ENCODE peak calls at places on chromosome 12, in five cellular contexts. H, C, R, Y and M are unnamed samples.

GRCh38 chr12:4353785-4354208 is 25.7 kb downstream of the FGF23 start:
- DNase-seq in R (no peak), Y (peak; percentile 29), C (peak; percentile 11), H (no peak), M (no peak)

GRCh38 chr12:49697808-49698207 is 9.4 kb downstream of the FMNL3 start:
- DNase-seq in Y (no peak), H (no peak), R (no peak), C (no peak), M (no peak)

GRCh38 chr12:75881910-75882309 is 149.7 kb downstream of the PHLDA1 start:
- DNase-seq in C (no peak), R (no peak), H (no peak), Y (peak; percentile 41), M (no peak)

GRCh38 chr12:90216815-90217214 is 508.2 kb upstream of the ATP2B1 start:
- DNase-seq in Y (peak; percentile 32), R (no peak), C (peak; percentile 55), H (no peak), M (no peak)

GRCh38 chr12:11981174-11981733 is 89.5 kb upstream of the BCL2L14 start:
- DNase-seq in R (no peak), Y (no peak), C (peak; percentile 24), H (no peak), M (no peak)

GRCh38 chr12:94592080-94592479 is 58.3 kb downstream of the TMCC3 start:
- DNase-seq in C (no peak), H (no peak), Y (no peak), R (no peak), M (no peak)

GRCh38 chr12:53461591-53461990 is 9.7 kb downstream of the PCBP2 start:
- DNase-seq in H (no peak), Y (no peak), R (no peak), C (no peak), M (no peak)

GRCh38 chr12:126858586-126858985 is 1408.4 kb upstream of the TMEM132C start:
- DNase-seq in H (no peak), R (no peak), C (no peak), Y (no peak), M (no peak)

GRCh38 chr12:13087766-13088165 is 15.7 kb downstream of the GSG1 start:
- DNase-seq in R (no peak), C (no peak), H (no peak), Y (no peak), M (no peak)

GRCh38 chr12:6868211-6869048 is 1.1 kb downstream of the TPI1 start:
- DNase-seq in R (no peak), Y (peak; percentile 38), C (peak; percentile 31), H (no peak), M (no peak)

GRCh38 chr12:75979181-75979580 is 52.4 kb downstream of the PHLDA1 start:
- DNase-seq in Y (peak; percentile 50), R (no peak), H (no peak), C (peak; percentile 60), M (no peak)

GRCh38 chr12:113247123-113248045 is 26.1 kb downstream of the TPCN1 start:
- DNase-seq in C (peak; percentile 65), R (no peak), Y (peak; percentile 49), H (peak; percentile 48), M (no peak)

GRCh38 chr12:132432721-132433577 is 57.0 kb upstream of the FBRSL1 start:
- DNase-seq in C (peak; percentile 24), H (no peak), R (no peak), Y (peak; percentile 58), M (peak; percentile 51)

GRCh38 chr12:93912086-93912733 is 235.0 kb downstream of the CRADD start:
- DNase-seq in R (no peak), C (no peak), H (no peak), Y (no peak), M (no peak)

GRCh38 chr12:9792961-9793617 is 32.4 kb upstream of the CD69 start:
- DNase-seq in R (no peak), Y (peak; percentile 57), H (no peak), C (peak; percentile 49), M (peak; percentile 6)

GRCh38 chr12:50074936-50075807 is 10.0 kb upstream of the SMARCD1 start:
- DNase-seq in R (peak; percentile 93), H (peak; percentile 92), Y (peak; percentile 89), C (peak; percentile 80), M (no peak)

DNA sequence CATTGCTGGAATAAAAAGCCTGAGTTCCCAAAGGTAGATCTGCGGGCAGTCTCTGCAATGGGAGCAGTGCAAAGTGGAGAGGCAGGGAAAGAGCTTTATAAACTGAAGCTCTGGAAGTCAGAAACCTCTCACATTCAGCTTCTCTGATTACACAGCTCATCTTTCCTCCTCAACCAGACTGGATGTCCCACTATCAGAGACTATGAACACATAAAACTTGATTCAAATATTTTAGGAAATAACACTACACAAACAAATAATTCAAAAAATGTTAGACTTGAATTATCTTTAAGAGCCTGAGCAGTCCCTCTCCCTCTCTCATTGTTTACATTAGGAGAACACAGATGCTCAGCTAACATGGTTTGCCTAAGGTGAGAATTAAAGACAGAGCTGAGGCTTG is 72.9 kb downstream of the DENND5B start:
- DNase-seq in C (no peak), H (no peak), Y (peak; percentile 64), R (no peak), M (no peak)
- H3K4me3 ChIP-seq in C (no peak overlapping the region), H (no peak overlapping the region), Y (no peak overlapping the region), R (no peak overlapping the region), M (no peak overlapping the region)

GRCh38 chr12:51911788-51912711 is 4.7 kb downstream of the ACVRL1 start:
- DNase-seq in C (no peak), R (peak; percentile 52), Y (no peak), H (peak; percentile 66), M (no peak)
- H3K4me3 ChIP-seq in C (no peak overlapping the region), R (peak overlapping the region; percentile 7), Y (no peak overlapping the region), H (no peak overlapping the region), M (no peak overlapping the region)

GRCh38 chr12:40947812-40948211 is 240.3 kb upstream of the PDZRN4 start:
- DNase-seq in Y (no peak), R (no peak), H (no peak), C (no peak), M (no peak)

GRCh38 chr12:40957417-40957816 is 230.7 kb upstream of the PDZRN4 start:
- DNase-seq in R (no peak), Y (no peak), C (no peak), H (no peak), M (no peak)

GRCh38 chr12:40959041-40959440 is 229.1 kb upstream of the PDZRN4 start:
- DNase-seq in R (no peak), H (no peak), C (peak; percentile 53), Y (peak; percentile 25), M (no peak)

GRCh38 chr12:40953076-40953475 is 235.0 kb upstream of the PDZRN4 start:
- DNase-seq in Y (peak; percentile 15), H (no peak), R (no peak), C (peak; percentile 63), M (no peak)
- H3K4me3 ChIP-seq in Y (no peak overlapping the region), H (no peak overlapping the region), R (no peak overlapping the region), C (no peak overlapping the region), M (no peak overlapping the region)

DNA sequence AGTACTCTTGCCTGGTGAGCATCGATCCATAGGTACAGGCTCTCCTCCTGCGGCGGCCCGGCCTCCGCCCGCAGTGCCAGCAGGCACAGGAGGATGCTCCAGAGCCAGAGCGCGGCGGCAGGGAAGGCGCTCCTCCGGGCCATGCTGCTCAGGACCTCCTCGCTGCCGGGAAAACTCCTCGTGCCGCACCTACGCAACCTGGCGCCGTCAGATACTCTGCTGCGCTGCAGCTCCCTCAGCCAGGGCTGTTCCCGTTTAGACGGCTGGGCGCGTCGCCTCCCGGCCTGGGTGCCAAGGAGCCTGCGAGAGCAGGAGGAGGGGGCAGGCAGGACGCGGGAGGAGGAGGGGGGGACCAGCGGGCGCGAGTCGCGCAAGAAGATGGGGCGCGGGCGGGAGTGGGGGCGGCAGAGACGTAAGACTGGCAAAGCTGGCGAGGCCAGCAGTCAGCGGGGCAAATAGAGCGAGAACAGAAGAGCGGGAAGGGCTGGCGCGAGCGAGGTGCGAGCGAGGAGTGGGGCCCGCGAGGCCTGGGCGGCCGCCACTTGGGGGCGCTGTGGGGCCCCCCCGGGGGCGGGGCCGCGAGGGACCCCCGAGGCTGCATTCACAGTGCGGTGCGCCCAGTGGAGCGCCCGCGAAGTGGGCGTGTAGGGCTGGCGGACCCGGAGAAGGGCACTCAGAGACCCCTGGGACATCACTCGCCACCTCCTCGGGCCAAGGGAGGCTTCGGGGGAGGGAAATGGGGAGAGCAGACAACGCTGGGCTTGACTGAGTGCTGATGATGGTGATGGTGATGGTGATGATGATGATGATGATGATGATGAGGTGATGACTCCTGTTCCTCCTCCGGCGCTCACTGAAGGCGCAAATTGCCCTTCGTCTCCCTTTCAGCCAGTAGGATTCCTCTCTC is at the start of gene WIF1:
- DNase-seq in Y (no peak), R (peak; percentile 75), C (peak; percentile 4), H (peak; percentile 44), M (no peak)
- H3K4me3 ChIP-seq in Y (no peak within 1 kb of the TSS), R (peak within 1 kb of the TSS; percentile 39), C (peak within 1 kb of the TSS; percentile 20), H (no peak within 1 kb of the TSS), M (peak within 1 kb of the TSS; percentile 44)

GRCh38 chr12:79934309-79935020 is 432 bp downstream of the PPP1R12A start:
- DNase-seq in C (peak; percentile 37), H (peak; percentile 71), R (peak; percentile 75), Y (peak; percentile 48), M (no peak)
- H3K4me3 ChIP-seq in C (peak overlapping the region; percentile 97), H (peak overlapping the region; percentile 86), R (peak overlapping the region; percentile 89), Y (peak overlapping the region; percentile 91), M (peak overlapping the region; percentile 93)

GRCh38 chr12:102480401-102480800 is at the start of gene IGF1:
- DNase-seq in Y (peak; percentile 66), R (no peak), C (peak; percentile 56), H (no peak), M (peak; percentile 16)
- H3K4me3 ChIP-seq in Y (no peak within 1 kb of the TSS), R (no peak within 1 kb of the TSS), C (no peak within 1 kb of the TSS), H (no peak within 1 kb of the TSS), M (no peak within 1 kb of the TSS)

DNA sequence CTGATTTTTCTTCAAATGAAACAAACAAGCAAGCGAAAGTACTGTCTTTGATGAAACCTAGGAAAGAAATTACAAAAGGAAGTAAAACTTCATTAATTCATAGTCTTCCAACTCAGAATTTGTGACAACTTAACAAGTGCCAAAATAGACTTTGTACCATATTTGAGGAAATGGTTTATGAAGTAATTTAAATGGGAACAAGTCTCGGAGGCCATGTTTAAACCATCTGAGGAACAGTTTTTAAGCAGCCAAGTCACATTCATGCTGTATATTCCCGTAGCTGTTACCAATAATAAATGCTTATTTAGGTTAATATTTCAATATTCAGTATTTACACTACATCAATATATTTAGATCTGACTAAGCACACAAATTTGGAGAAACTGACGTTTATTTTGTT is 779 bp upstream of the ARHGDIB start:
- DNase-seq in H (no peak), R (no peak), Y (no peak), C (no peak), M (no peak)
- H3K4me3 ChIP-seq in H (no peak overlapping the region), R (peak overlapping the region; percentile 28), Y (no peak overlapping the region), C (no peak overlapping the region), M (no peak overlapping the region)